ENCODE peak calls at places on chromosomes 13 and 19, in four cellular contexts. P is cardiac muscle cell, F is A549, R is HL-60. W is an unnamed sample.

GRCh38 chr19:13401388-13401787 is 104.9 kb downstream of the CACNA1A start:
- DNase-seq in P (peak; percentile 70), F (peak; percentile 14), R (no peak), W (no peak)

GRCh38 chr19:17026706-17027427 is at the start of gene CPAMD8:
- DNase-seq in P (no peak), F (no peak), R (no peak), W (no peak)

GRCh38 chr13:74040200-74040599 is 94.0 kb downstream of the KLF12 start:
- DNase-seq in P (peak; percentile 44), F (peak; percentile 32), R (peak; percentile 40), W (peak; percentile 59)

GRCh38 chr19:7862413-7862951 is 11.7 kb downstream of the PRR36 start:
- DNase-seq in P (peak; percentile 70), F (no peak), R (peak; percentile 44), W (peak; percentile 58)

GRCh38 chr13:105655046-105655445 is 880.4 kb downstream of the EFNB2 start:
- DNase-seq in P (peak; percentile 75), F (no peak), R (no peak), W (no peak)

GRCh38 chr19:53332484-53332883 is 1.1 kb upstream of the ZNF845 start:
- DNase-seq in P (no peak), F (no peak), R (no peak), W (no peak)

GRCh38 chr19:32012886-32013635 is 332.3 kb upstream of the ZNF507 start:
- DNase-seq in P (no peak), F (no peak), R (no peak), W (no peak)

GRCh38 chr19:21328402-21328801 is 808 bp downstream of the ZNF708 start:
- DNase-seq in P (peak; percentile 8), F (no peak), R (no peak), W (peak; percentile 23)

GRCh38 chr13:72839831-72840426 is 58.0 kb downstream of the PIBF1 start:
- DNase-seq in P (peak; percentile 59), F (peak; percentile 31), R (peak; percentile 59), W (peak; percentile 46)

GRCh38 chr19:1805401-1806183 is 6.5 kb downstream of the ATP8B3 start:
- DNase-seq in P (no peak), F (no peak), R (no peak), W (no peak)

GRCh38 chr13:73870970-73871935 is 263.0 kb downstream of the KLF12 start:
- DNase-seq in P (peak; percentile 93), F (no peak), R (no peak), W (peak; percentile 41)

GRCh38 chr13:80123945-80124344 is 217.0 kb downstream of the SPRY2 start:
- DNase-seq in P (no peak), F (no peak), R (no peak), W (no peak)

GRCh38 chr19:1690570-1691307 is 38.3 kb upstream of the TCF3 start:
- DNase-seq in P (peak; percentile 19), F (no peak), R (peak; percentile 24), W (peak; percentile 84)

GRCh38 chr13:86946734-86947133 is 724.4 kb upstream of the SLITRK5 start:
- DNase-seq in P (no peak), F (no peak), R (no peak), W (no peak)

GRCh38 chr19:18780081-18780480 is 11.0 kb downstream of the COMP start:
- DNase-seq in P (no peak), F (no peak), R (no peak), W (no peak)

GRCh38 chr13:92838786-92839185 is 387.8 kb upstream of the GPC6 start:
- DNase-seq in P (peak; percentile 89), F (no peak), R (no peak), W (no peak)

GRCh38 chr19:38849746-38850230 is at the start of gene HNRNPL:
- DNase-seq in P (no peak), F (no peak), R (no peak), W (no peak)

GRCh38 chr13:72458701-72459100 is 268.7 kb downstream of the MZT1 start:
- DNase-seq in P (peak; percentile 7), F (no peak), R (no peak), W (no peak)

GRCh38 chr19:48403606-48404005 is 10.1 kb downstream of the GRIN2D start:
- DNase-seq in P (peak; percentile 77), F (no peak), R (peak; percentile 79), W (peak; percentile 79)

GRCh38 chr19:12513531-12514061 is 29.0 kb upstream of the ZNF709 start:
- DNase-seq in P (no peak), F (no peak), R (no peak), W (peak; percentile 94)

GRCh38 chr13:92640936-92641335 is 585.7 kb upstream of the GPC6 start:
- DNase-seq in P (no peak), F (no peak), R (no peak), W (no peak)

GRCh38 chr13:111064661-111065060 is 50.4 kb upstream of the ARHGEF7 start:
- DNase-seq in P (no peak), F (no peak), R (no peak), W (no peak)

GRCh38 chr19:16872728-16873127 is 16.1 kb upstream of the F2RL3 start:
- DNase-seq in P (no peak), F (no peak), R (no peak), W (no peak)

GRCh38 chr13:59269476-59269875 is 894.3 kb downstream of the DIAPH3 start:
- DNase-seq in P (peak; percentile 77), F (no peak), R (no peak), W (no peak)

GRCh38 chr13:97911311-97912138 is 42.0 kb upstream of the IPO5 start:
- DNase-seq in P (peak; percentile 22), F (peak; percentile 17), R (peak; percentile 8), W (no peak)

GRCh38 chr13:113558461-113558860 is 26.1 kb upstream of the TFDP1 start:
- DNase-seq in P (no peak), F (no peak), R (no peak), W (no peak)

GRCh38 chr19:38656171-38656981 is 8.9 kb downstream of the ACTN4 start:
- DNase-seq in P (peak; percentile 91), F (no peak), R (peak; percentile 76), W (no peak)

GRCh38 chr19:58451358-58452101 is at the start of gene ZNF324B:
- DNase-seq in P (peak; percentile 95), F (peak; percentile 98), R (peak; percentile 97), W (peak; percentile 99)
- TF ChIP-seq CTCF in P (no peak), F (no peak), R (no peak), W (no peak)

GRCh38 chr13:36130542-36131214 is 504 bp downstream of the DCLK1 start:
- DNase-seq in P (peak; percentile 33), F (no peak), R (no peak), W (peak; percentile 41)
- H3K27ac ChIP-seq in P (no peak overlapping the region), F (peak overlapping the region; percentile 40), R (no peak overlapping the region), W (peak overlapping the region; percentile 46)

GRCh38 chr19:33438987-33439781 is 65.7 kb downstream of the CEBPG start:
- DNase-seq in P (no peak), F (no peak), R (no peak), W (no peak)

GRCh38 chr19:33441277-33441699 is 67.8 kb downstream of the CEBPG start:
- DNase-seq in P (no peak), F (no peak), R (no peak), W (no peak)

GRCh38 chr19:33441828-33442227 is 68.3 kb downstream of the CEBPG start:
- DNase-seq in P (no peak), F (no peak), R (no peak), W (no peak)

GRCh38 chr19:33440682-33441081 is 67.2 kb downstream of the CEBPG start:
- DNase-seq in P (no peak), F (no peak), R (no peak), W (no peak)

DNA sequence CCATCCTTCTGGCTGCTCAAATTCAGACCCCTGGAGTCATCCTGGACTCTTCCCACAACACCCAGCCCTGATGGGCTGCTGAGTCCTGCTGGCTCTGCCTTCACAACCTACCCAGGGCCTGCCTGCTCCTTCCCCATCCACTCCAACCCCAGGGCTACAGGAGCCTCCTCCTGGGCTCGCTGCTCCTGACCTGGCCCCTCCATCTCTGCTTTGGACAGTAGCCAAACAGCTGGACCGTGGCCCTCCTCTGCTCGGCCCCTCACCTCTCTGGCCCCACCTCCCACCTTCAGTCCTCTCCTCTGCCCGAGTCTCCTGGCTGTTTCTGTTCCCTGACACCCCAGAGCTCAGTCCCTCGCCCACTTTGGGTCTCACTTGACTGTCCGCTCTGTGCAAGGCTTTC is 66.7 kb downstream of the CEBPG start:
- DNase-seq in P (no peak), F (no peak), R (no peak), W (no peak)
- TF ChIP-seq CTCF in P (no peak), F (no peak), R (no peak), W (no peak)

DNA sequence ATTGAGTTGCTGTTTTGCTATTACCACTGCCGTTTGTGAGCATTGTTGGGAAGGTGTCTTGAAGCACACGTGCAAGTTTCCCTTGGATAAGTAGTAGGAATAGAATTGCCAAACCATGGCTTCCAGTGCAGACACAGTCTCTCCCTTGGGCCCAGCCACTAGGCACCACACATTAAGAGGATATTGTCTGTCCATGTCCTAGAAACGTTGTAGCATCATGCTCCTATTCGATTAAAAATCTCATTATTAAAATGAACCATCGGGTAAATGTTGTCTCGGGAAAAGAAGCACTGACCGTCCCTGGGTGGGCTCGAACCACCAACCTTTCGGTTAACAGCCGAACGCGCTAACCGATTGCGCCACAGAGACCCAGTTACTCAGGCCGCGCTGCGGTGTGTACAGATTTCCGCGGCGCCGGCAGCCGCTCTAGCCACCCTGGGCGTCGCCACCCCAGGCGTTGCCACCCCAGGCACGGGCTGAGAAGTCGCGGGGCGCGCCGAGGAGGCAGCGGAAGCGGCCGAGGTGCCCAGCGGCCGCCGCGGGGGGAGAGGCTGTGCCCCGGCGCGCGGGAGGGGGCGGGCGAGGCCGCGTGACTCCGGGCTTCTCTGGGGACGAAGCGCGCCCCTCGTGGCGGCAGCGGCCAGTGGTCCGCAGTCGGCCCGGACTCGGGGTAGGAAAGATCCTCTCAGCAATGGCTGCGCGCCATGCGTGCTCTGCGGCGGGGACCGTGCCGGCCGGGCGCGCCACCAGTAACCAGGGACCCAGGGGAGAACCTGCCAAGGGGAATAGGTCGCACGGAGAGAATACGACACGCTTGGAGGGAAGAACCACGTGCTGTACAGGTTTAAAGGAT is 56.2 kb downstream of the USPL1 start:
- DNase-seq in P (peak; percentile 87), F (peak; percentile 55), R (peak; percentile 93), W (peak; percentile 92)
- H3K27ac ChIP-seq in P (peak overlapping the region; percentile 76), F (peak overlapping the region; percentile 89), R (peak overlapping the region; percentile 53), W (peak overlapping the region; percentile 87)

GRCh38 chr19:15452111-15453047 is 2.6 kb upstream of the WIZ start:
- DNase-seq in P (peak; percentile 91), F (peak; percentile 71), R (no peak), W (peak; percentile 88)

GRCh38 chr19:15448014-15448777 is 1.6 kb downstream of the WIZ start:
- DNase-seq in P (no peak), F (no peak), R (no peak), W (no peak)

GRCh38 chr19:15448778-15449619 is 757 bp downstream of the WIZ start:
- DNase-seq in P (peak; percentile 46), F (peak; percentile 15), R (no peak), W (no peak)

GRCh38 chr19:15450528-15450890 is 753 bp upstream of the WIZ start:
- DNase-seq in P (no peak), F (no peak), R (no peak), W (no peak)

GRCh38 chr19:15449620-15450527 is at the start of gene WIZ:
- DNase-seq in P (peak; percentile 85), F (peak; percentile 66), R (peak; percentile 60), W (peak; percentile 77)
- TF ChIP-seq CTCF in P (no peak), F (no peak), R (no peak), W (no peak)

GRCh38 chr19:45601524-45602522 is at the start of gene GPR4:
- DNase-seq in P (peak; percentile 54), F (no peak), R (no peak), W (no peak)
- H3K27ac ChIP-seq in P (no peak within 1 kb of the TSS), F (peak within 1 kb of the TSS; percentile 54), R (no peak within 1 kb of the TSS), W (no peak within 1 kb of the TSS)